ENCODE peak calls at places on chromosome 2, in nine cellular contexts. Q, R, L, W, H, P, N, K and Z are unnamed samples.

GRCh38 chr2:230991598-230991997 is 4.3 kb upstream of the SPATA3 start:
- DNase-seq in R (no peak), Q (no peak), P (no peak), L (no peak), K (no peak), H (no peak), N (no peak), W (no peak), Z (peak)

GRCh38 chr2:8976419-8976818 is 27.1 kb downstream of the MBOAT2 start:
- DNase-seq in Q (no peak), N (no peak), W (no peak), L (no peak), P (peak), H (no peak), R (no peak), K (no peak), Z (no peak)

GRCh38 chr2:10410001-10410671 is 38.0 kb downstream of the ODC1 start:
- DNase-seq in W (no peak), R (peak), Q (no peak), N (no peak), K (no peak), L (no peak), P (peak), H (peak), Z (no peak)

GRCh38 chr2:4135765-4136164 is 432.4 kb downstream of the DCDC2C start:
- DNase-seq in K (no peak), R (no peak), H (no peak), N (peak), Q (no peak), P (peak), W (no peak), L (no peak), Z (no peak)

GRCh38 chr2:40957508-40957907 is 505.6 kb upstream of the SLC8A1 start:
- DNase-seq in Q (no peak), W (no peak), L (no peak), K (no peak), P (peak), R (no peak), H (peak), N (no peak), Z (no peak)

GRCh38 chr2:31980674-31981356 is 30.0 kb downstream of the MEMO1 start:
- DNase-seq in L (no peak), N (no peak), H (peak), P (peak), Q (peak), W (peak), R (peak), K (no peak), Z (no peak)

GRCh38 chr2:218679119-218679518 is 7.2 kb downstream of the STK36 start:
- DNase-seq in Q (no peak), K (no peak), H (no peak), R (no peak), N (no peak), P (no peak), L (no peak), W (no peak), Z (no peak)

GRCh38 chr2:73260338-73260984 is 23.8 kb downstream of the FBXO41 start:
- DNase-seq in R (peak), H (peak), W (peak), K (no peak), Q (peak), N (peak), L (no peak), P (peak), Z (peak)